ENCODE peak calls at places on chromosomes 3 and 15, in four cellular contexts. One of them, this sample, is unnamed.

GRCh38 chr3:128629936-128630335 is 20.7 kb downstream of the RPN1 start:
- DNase-seq in heart right ventricle: no peak
- DNase-seq in pancreas: no peak
- DNase-seq in uterus: no peak
- DNase-seq in this sample: no peak

GRCh38 chr15:32641517-32642059 is at the start of gene SCG5:
- DNase-seq in pancreas: peak
- DNase-seq in heart right ventricle: no peak
- DNase-seq in uterus: peak
- DNase-seq in this sample: no peak

GRCh38 chr15:23472033-23472432 is 25.0 kb upstream of the GOLGA6L2 start:
- DNase-seq in uterus: no peak
- DNase-seq in pancreas: no peak
- DNase-seq in heart right ventricle: no peak
- DNase-seq in this sample: no peak

GRCh38 chr3:83968386-83968785 is 990.4 kb upstream of the CADM2 start:
- DNase-seq in uterus: no peak
- DNase-seq in heart right ventricle: no peak
- DNase-seq in pancreas: no peak
- DNase-seq in this sample: peak

GRCh38 chr15:52710050-52710709 is 31.0 kb upstream of the ATOSA start:
- DNase-seq in pancreas: no peak
- DNase-seq in uterus: no peak
- DNase-seq in heart right ventricle: no peak
- DNase-seq in this sample: no peak

GRCh38 chr3:128784228-128784627 is 58.2 kb downstream of the RAB7A start:
- DNase-seq in uterus: no peak
- DNase-seq in heart right ventricle: peak
- DNase-seq in pancreas: no peak
- DNase-seq in this sample: no peak

GRCh38 chr3:179921500-179921899 is 115.2 kb downstream of the PEX5L start:
- DNase-seq in heart right ventricle: no peak
- DNase-seq in pancreas: no peak
- DNase-seq in uterus: no peak
- DNase-seq in this sample: no peak

GRCh38 chr15:28963711-28964081 is 77.9 kb downstream of the APBA2 start:
- DNase-seq in pancreas: no peak
- DNase-seq in heart right ventricle: no peak
- DNase-seq in uterus: no peak
- DNase-seq in this sample: no peak

GRCh38 chr3:53250881-53251605 is 4.8 kb downstream of the TKT start:
- DNase-seq in heart right ventricle: no peak
- DNase-seq in pancreas: no peak
- DNase-seq in uterus: no peak
- DNase-seq in this sample: no peak

GRCh38 chr3:141625506-141625905 is 112.6 kb upstream of the RNF7 start:
- DNase-seq in uterus: no peak
- DNase-seq in heart right ventricle: no peak
- DNase-seq in pancreas: no peak
- DNase-seq in this sample: peak

GRCh38 chr15:61195116-61196002 is 33.7 kb downstream of the RORA start:
- DNase-seq in uterus: no peak
- DNase-seq in heart right ventricle: no peak
- DNase-seq in pancreas: no peak
- DNase-seq in this sample: peak

GRCh38 chr15:80568298-80568697 is 126.8 kb upstream of the ABHD17C start:
- DNase-seq in heart right ventricle: no peak
- DNase-seq in pancreas: no peak
- DNase-seq in uterus: no peak
- DNase-seq in this sample: peak

GRCh38 chr3:146559388-146559787 is 15.0 kb upstream of the PLSCR1 start:
- DNase-seq in heart right ventricle: no peak
- DNase-seq in pancreas: no peak
- DNase-seq in uterus: no peak
- DNase-seq in this sample: no peak

GRCh38 chr15:78365931-78366330 is 25.8 kb downstream of the CRABP1 start:
- DNase-seq in uterus: no peak
- DNase-seq in heart right ventricle: peak
- DNase-seq in pancreas: no peak
- DNase-seq in this sample: no peak

GRCh38 chr15:34241376-34242350 is 16.8 kb downstream of the EMC4 start:
- DNase-seq in heart right ventricle: no peak
- DNase-seq in pancreas: no peak
- DNase-seq in uterus: no peak
- DNase-seq in this sample: peak

GRCh38 chr15:20280933-20281463 is 260.6 kb downstream of the GOLGA6L6 start:
- DNase-seq in heart right ventricle: no peak
- DNase-seq in uterus: no peak
- DNase-seq in pancreas: no peak
- DNase-seq in this sample: no peak

GRCh38 chr15:58378241-58379085 is 53.3 kb upstream of the LIPC start:
- DNase-seq in heart right ventricle: no peak
- DNase-seq in uterus: no peak
- DNase-seq in pancreas: no peak
- DNase-seq in this sample: peak

GRCh38 chr3:115359507-115359906 is 212.4 kb upstream of the ZBTB20 start:
- DNase-seq in pancreas: no peak
- DNase-seq in uterus: no peak
- DNase-seq in heart right ventricle: no peak
- DNase-seq in this sample: no peak

GRCh38 chr3:128931046-128931445 is 51.6 kb downstream of the ACAD9 start:
- DNase-seq in heart right ventricle: no peak
- DNase-seq in pancreas: no peak
- DNase-seq in uterus: no peak
- DNase-seq in this sample: no peak

GRCh38 chr3:79769234-79769633 is 1.4 kb upstream of the ROBO1 start:
- DNase-seq in pancreas: no peak
- DNase-seq in uterus: no peak
- DNase-seq in heart right ventricle: no peak
- DNase-seq in this sample: no peak

GRCh38 chr3:21705769-21706168 is 45.2 kb downstream of the ZNF385D start:
- DNase-seq in pancreas: peak
- DNase-seq in uterus: no peak
- DNase-seq in heart right ventricle: peak
- DNase-seq in this sample: peak

GRCh38 chr15:34318277-34319079 is 19.1 kb downstream of the SLC12A6 start:
- DNase-seq in pancreas: peak
- DNase-seq in uterus: peak
- DNase-seq in heart right ventricle: no peak
- DNase-seq in this sample: peak

GRCh38 chr15:45123397-45123796 is 6.3 kb downstream of the DUOXA1 start:
- DNase-seq in uterus: no peak
- DNase-seq in heart right ventricle: no peak
- DNase-seq in pancreas: no peak
- DNase-seq in this sample: no peak

GRCh38 chr15:66706840-66707239 is 4.8 kb downstream of the SMAD6 start:
- DNase-seq in heart right ventricle: no peak
- DNase-seq in uterus: no peak
- DNase-seq in pancreas: no peak
- DNase-seq in this sample: no peak

GRCh38 chr15:66706225-66706732 is 4.2 kb downstream of the SMAD6 start:
- DNase-seq in heart right ventricle: peak
- DNase-seq in pancreas: no peak
- DNase-seq in uterus: no peak
- DNase-seq in this sample: peak

GRCh38 chr15:66705277-66705927 is 3.4 kb downstream of the SMAD6 start:
- DNase-seq in uterus: no peak
- DNase-seq in heart right ventricle: no peak
- DNase-seq in pancreas: no peak
- DNase-seq in this sample: no peak

GRCh38 chr15:66708389-66708788 is 6.4 kb downstream of the SMAD6 start:
- DNase-seq in heart right ventricle: no peak
- DNase-seq in uterus: no peak
- DNase-seq in pancreas: no peak
- DNase-seq in this sample: no peak

DNA sequence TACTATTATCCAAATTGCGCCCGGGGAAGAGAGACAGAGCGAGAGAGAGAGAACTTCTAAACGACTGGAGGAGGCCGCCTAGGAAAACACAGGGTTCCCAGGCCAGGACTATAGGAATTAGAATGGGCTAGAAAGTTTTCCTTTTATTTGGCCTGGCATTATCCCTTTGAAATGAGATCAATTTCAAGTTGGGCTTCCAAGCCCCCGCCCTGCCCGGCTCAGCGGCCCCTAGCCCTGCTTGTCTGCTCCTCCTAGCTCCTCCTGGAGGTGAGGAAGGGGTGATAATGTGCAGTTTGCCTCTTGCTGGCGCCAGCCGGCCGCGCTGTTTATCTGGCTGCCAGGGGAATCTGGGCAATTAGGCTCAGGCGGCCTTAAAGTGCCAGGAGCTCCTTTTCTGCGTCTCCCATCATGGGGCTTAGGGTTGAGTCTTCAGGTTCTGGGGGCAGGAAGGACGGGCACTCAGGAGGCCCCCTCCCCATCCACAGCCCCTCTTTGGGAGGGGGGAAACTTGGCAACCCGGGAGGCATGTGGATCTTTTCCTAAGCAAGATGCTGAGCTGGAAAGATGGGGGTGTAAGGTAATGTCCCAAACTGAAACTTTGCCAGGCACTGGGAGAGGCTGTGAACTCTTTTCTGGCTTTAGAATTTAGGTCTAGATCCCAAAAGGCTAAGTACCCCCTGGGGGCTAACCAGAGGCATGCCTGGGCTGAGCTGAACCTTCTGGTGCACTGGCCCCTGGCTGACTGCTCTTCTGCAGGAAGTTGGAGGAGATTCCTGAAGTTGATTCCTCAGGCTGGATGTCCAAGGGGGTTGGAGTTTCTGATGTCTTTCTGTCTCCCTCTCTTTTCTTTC is 5.5 kb downstream of the SMAD6 start:
- DNase-seq in pancreas: no peak
- DNase-seq in uterus: peak
- DNase-seq in heart right ventricle: peak
- DNase-seq in this sample: peak
- TF ChIP-seq CTCF in pancreas: no peak
- TF ChIP-seq CTCF in uterus: peak
- TF ChIP-seq CTCF in heart right ventricle: peak
- TF ChIP-seq CTCF in this sample: peak

DNA sequence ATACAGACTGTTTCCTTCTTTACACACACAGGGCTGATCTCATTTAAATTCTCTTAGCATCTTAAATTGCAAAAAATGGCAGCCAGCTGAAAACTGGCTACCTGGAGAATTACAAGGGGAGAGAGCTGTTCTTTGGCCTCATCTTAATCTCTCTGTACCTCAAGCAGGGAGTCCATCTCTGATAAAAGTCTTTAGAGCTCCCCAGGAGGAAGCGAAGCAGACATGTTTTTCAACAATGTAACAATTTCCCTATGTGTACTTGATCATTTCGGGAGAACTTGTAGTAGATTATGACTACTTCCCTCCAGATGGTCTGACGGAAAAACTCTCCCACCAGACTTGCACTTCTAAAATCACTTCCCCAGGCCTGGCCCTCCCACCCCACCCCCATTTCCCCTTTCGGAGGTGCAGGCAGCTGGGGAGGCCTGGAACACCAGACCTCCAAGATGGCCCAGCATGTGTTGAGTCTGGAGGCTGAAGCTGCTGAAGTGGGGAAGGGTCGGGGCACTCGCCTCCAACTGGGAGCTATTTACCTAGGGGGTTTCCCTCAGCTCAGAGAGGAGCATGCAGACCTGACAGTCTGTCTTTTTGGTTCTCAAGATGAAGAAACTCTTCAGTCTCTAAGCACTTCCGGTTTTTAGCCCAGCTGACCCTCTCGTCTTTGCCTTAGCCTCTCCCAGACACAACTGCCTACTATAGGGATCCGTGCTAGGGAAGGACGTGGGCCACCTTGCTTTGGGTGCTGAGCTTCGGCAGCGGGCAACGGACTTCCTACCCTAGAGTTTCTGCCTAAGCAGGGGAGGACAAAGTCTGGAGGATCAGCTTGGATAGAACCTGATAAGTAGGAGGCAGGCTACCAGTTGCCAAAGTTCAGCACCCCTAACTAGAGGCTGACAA is 164.0 kb upstream of the TBL1XR1 start:
- DNase-seq in uterus: no peak
- DNase-seq in pancreas: no peak
- DNase-seq in heart right ventricle: no peak
- DNase-seq in this sample: no peak
- H3K4me3 ChIP-seq in uterus: no peak
- H3K4me3 ChIP-seq in pancreas: no peak
- H3K4me3 ChIP-seq in heart right ventricle: no peak
- H3K4me3 ChIP-seq in this sample: no peak

GRCh38 chr15:70098170-70098460 is 398 bp upstream of the TLE3 start:
- DNase-seq in uterus: no peak
- DNase-seq in heart right ventricle: no peak
- DNase-seq in pancreas: no peak
- DNase-seq in this sample: no peak
- TF ChIP-seq CTCF in uterus: no peak
- TF ChIP-seq CTCF in heart right ventricle: no peak
- TF ChIP-seq CTCF in pancreas: no peak
- TF ChIP-seq CTCF in this sample: no peak

GRCh38 chr3:98712726-98713125 is 50.4 kb upstream of the ST3GAL6 start:
- DNase-seq in uterus: no peak
- DNase-seq in heart right ventricle: no peak
- DNase-seq in pancreas: no peak
- DNase-seq in this sample: no peak
- H3K4me3 ChIP-seq in uterus: no peak
- H3K4me3 ChIP-seq in heart right ventricle: no peak
- H3K4me3 ChIP-seq in pancreas: no peak
- H3K4me3 ChIP-seq in this sample: no peak

GRCh38 chr15:63601026-63601726 is 4.0 kb downstream of the FBXL22 start:
- DNase-seq in pancreas: peak
- DNase-seq in heart right ventricle: peak
- DNase-seq in uterus: peak
- DNase-seq in this sample: peak
- TF ChIP-seq CTCF in pancreas: no peak
- TF ChIP-seq CTCF in heart right ventricle: no peak
- TF ChIP-seq CTCF in uterus: no peak
- TF ChIP-seq CTCF in this sample: no peak

DNA sequence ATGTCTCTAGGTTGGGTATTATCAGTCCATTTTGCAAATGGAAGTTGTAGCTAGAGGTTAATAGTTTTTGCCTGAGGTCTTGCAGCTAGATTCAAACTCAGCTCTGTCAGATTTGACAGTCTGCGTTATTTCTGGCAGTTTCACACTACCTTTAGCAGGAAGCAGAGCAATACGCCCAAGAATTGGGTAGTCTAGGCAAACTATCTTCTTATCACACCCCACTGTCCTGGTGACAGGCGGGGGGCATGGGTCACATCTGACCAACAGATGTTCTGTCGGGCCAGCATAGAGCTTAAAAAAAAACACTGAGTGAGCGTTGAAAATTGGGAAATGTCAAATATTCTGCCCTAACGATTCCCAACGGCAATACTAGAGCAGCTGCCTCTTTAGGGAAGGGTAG is 5.7 kb downstream of the GPR160 start:
- DNase-seq in pancreas: no peak
- DNase-seq in uterus: no peak
- DNase-seq in heart right ventricle: no peak
- DNase-seq in this sample: peak
- H3K4me3 ChIP-seq in pancreas: no peak
- H3K4me3 ChIP-seq in uterus: no peak
- H3K4me3 ChIP-seq in heart right ventricle: no peak
- H3K4me3 ChIP-seq in this sample: no peak